ENCODE peak calls at places on chromosomes 16 and 17, in eight cellular contexts. V is gastrocnemius medialis, L is Peyer's patch, F is heart left ventricle, B is H1, I is HCT116, Q is OCI-LY7, S is BE2C. P is an unnamed sample.

GRCh38 chr16:72188512-72188911 is 16.6 kb upstream of the PMFBP1 start:
- DNase-seq in Q (no peak), V (no peak), B (no peak), S (no peak), I (no peak), F (no peak), L (no peak), P (no peak)

GRCh38 chr16:68486671-68487495 is 38.6 kb upstream of the SMPD3 start:
- DNase-seq in L (peak; percentile 66), I (no peak), Q (peak; percentile 67), F (no peak), V (no peak), B (no peak), S (no peak), P (no peak)

GRCh38 chr17:73952136-73952497 is 251.4 kb upstream of the RPL38 start:
- DNase-seq in V (no peak), I (no peak), Q (no peak), L (no peak), F (no peak), S (peak; percentile 53), B (no peak), P (no peak)

GRCh38 chr17:76772842-76773521 is 35.1 kb downstream of the MFSD11 start:
- DNase-seq in V (no peak), Q (peak; percentile 50), F (no peak), B (no peak), L (no peak), S (peak; percentile 74), I (peak; percentile 89), P (no peak)

GRCh38 chr17:41848788-41849187 is 11.2 kb downstream of the KLHL10 start:
- DNase-seq in S (no peak), B (no peak), F (no peak), I (no peak), V (no peak), Q (no peak), L (no peak), P (no peak)

GRCh38 chr17:10772425-10773380 is 31.2 kb downstream of the TMEM238L start:
- DNase-seq in S (peak; percentile 18), I (peak; percentile 26), F (no peak), Q (peak; percentile 24), B (peak; percentile 53), V (no peak), L (peak; percentile 66), P (no peak)

GRCh38 chr16:57235128-57236092 is 9.6 kb upstream of the ARL2BP start:
- DNase-seq in V (no peak), S (no peak), I (no peak), F (no peak), L (no peak), Q (peak; percentile 72), B (no peak), P (no peak)

GRCh38 chr17:35254107-35254802 is 11.4 kb downstream of the SLFN5 start:
- DNase-seq in F (peak; percentile 44), B (no peak), I (peak; percentile 42), S (no peak), Q (no peak), V (peak; percentile 85), L (no peak), P (peak; percentile 85)

GRCh38 chr17:19305761-19306159 is 56.8 kb downstream of the B9D1 start:
- DNase-seq in L (no peak), B (no peak), Q (peak; percentile 24), F (no peak), I (no peak), S (no peak), V (no peak), P (no peak)

GRCh38 chr17:75839942-75840778 is 4.0 kb downstream of the UNC13D start:
- DNase-seq in S (peak; percentile 10), L (no peak), B (no peak), Q (no peak), F (no peak), I (no peak), V (no peak), P (no peak)

GRCh38 chr16:85428899-85429775 is 184.0 kb upstream of the GSE1 start:
- DNase-seq in Q (no peak), L (no peak), F (no peak), S (peak; percentile 55), B (no peak), V (no peak), I (no peak), P (no peak)

GRCh38 chr17:61399131-61400057 is at the start of gene TBX2:
- DNase-seq in F (peak; percentile 90), V (peak; percentile 19), B (no peak), I (no peak), L (peak; percentile 58), S (peak; percentile 94), Q (no peak), P (peak; percentile 74)

GRCh38 chr16:29765167-29766032 is 12.7 kb upstream of the ZG16 start:
- DNase-seq in S (no peak), L (peak; percentile 74), B (no peak), F (no peak), V (no peak), I (peak; percentile 50), Q (no peak), P (peak; percentile 92)

GRCh38 chr17:48100160-48100559 is 1.1 kb downstream of the CBX1 start:
- DNase-seq in V (no peak), L (no peak), Q (no peak), I (no peak), F (no peak), B (no peak), S (no peak), P (no peak)

GRCh38 chr17:72393553-72393952 is 272.7 kb downstream of the SOX9 start:
- DNase-seq in Q (no peak), F (no peak), I (peak; percentile 81), B (no peak), V (no peak), L (no peak), S (no peak), P (no peak)

GRCh38 chr17:39872700-39873099 is 4.7 kb downstream of the ZPBP2 start:
- DNase-seq in B (no peak), S (no peak), V (no peak), I (no peak), L (no peak), F (no peak), Q (no peak), P (no peak)

GRCh38 chr17:55421179-55421934 is at the start of gene MMD:
- DNase-seq in V (no peak), I (no peak), L (peak; percentile 75), S (peak; percentile 25), Q (peak; percentile 17), B (no peak), F (peak; percentile 37), P (peak; percentile 29)

GRCh38 chr17:27362909-27363308 is 69.0 kb downstream of the WSB1 start:
- DNase-seq in L (no peak), F (no peak), I (no peak), Q (no peak), V (no peak), S (no peak), B (no peak), P (no peak)

GRCh38 chr17:13031718-13032350 is 14.0 kb upstream of the ELAC2 start:
- DNase-seq in L (no peak), I (peak; percentile 45), B (no peak), Q (peak; percentile 74), S (peak; percentile 37), F (peak; percentile 49), V (peak; percentile 5), P (peak; percentile 46)

GRCh38 chr17:57365420-57365819 is 109.1 kb downstream of the MSI2 start:
- DNase-seq in Q (no peak), S (no peak), F (no peak), V (no peak), B (no peak), I (no peak), L (no peak), P (no peak)

GRCh38 chr16:70018254-70018653 is 67.1 kb downstream of the CLEC18A start:
- DNase-seq in F (no peak), B (no peak), L (no peak), I (peak; percentile 61), S (peak; percentile 56), Q (peak; percentile 72), V (no peak), P (no peak)
- TF ChIP-seq CTCF in F (no peak), B (peak; percentile 27), L (peak; percentile 50), I (peak; percentile 47), S (peak; percentile 60), Q (peak; percentile 69), V (no peak), P (no peak)

GRCh38 chr17:29683481-29683880 is 60.8 kb upstream of the CORO6 start:
- DNase-seq in B (no peak), V (no peak), L (no peak), Q (no peak), I (no peak), F (no peak), S (no peak), P (no peak)

GRCh38 chr17:29687601-29688000 is 64.9 kb upstream of the CORO6 start:
- DNase-seq in I (no peak), Q (no peak), L (no peak), B (no peak), V (no peak), S (no peak), F (no peak), P (no peak)

GRCh38 chr17:29682987-29683386 is 60.3 kb upstream of the CORO6 start:
- DNase-seq in F (no peak), L (no peak), I (no peak), B (no peak), S (no peak), Q (no peak), V (no peak), P (no peak)

GRCh38 chr17:29682054-29682453 is 59.3 kb upstream of the CORO6 start:
- DNase-seq in Q (peak; percentile 78), F (no peak), B (no peak), S (no peak), L (no peak), I (no peak), V (no peak), P (no peak)

GRCh38 chr17:29686998-29687397 is 64.3 kb upstream of the CORO6 start:
- DNase-seq in V (no peak), Q (no peak), L (no peak), F (no peak), B (no peak), S (no peak), I (no peak), P (no peak)
- H3K4me3 ChIP-seq in V (peak overlapping the region; percentile 3), Q (no peak overlapping the region), L (no peak overlapping the region), F (no peak overlapping the region), B (no peak overlapping the region), S (no peak overlapping the region), I (no peak overlapping the region), P (no peak overlapping the region)

DNA sequence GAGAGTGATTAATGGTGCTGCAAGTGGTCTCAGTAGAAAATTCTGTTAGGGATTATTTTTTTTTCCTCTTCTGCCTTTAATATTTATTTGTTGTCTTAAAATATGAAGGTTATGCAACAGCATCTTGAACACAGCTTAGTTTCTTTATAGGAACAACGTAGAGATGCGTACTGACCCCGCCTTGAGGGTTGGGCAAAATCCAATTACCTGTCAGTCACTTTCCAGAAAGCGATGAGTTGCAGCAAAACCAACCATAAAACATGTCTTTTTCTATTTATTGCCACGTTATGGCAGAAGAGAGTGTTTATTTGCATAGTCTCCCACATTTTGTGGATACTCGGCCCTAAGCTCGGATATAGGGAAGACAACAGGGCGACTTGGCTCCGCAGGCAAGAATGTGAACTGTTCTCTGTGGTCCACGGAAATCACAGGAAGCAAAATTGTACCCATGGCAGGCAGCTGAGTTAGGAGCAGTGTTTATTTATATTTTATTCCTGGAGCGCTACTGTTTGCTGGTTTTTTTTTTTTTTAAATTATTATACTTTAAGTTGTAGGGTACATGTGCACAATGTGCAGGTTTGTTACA is 44.3 kb upstream of the CACNG5 start:
- DNase-seq in V (no peak), I (no peak), L (no peak), S (no peak), B (no peak), F (no peak), Q (no peak), P (no peak)
- H3K36me3 ChIP-seq in V (no peaks in the 10 kb centered on the region), I (no peaks in the 10 kb centered on the region), L (peaks cover 39% of the 10 kb centered on the region), S (no peaks in the 10 kb centered on the region), B (no peaks in the 10 kb centered on the region), F (no peaks in the 10 kb centered on the region), Q (no peaks in the 10 kb centered on the region), P (no peaks in the 10 kb centered on the region)

GRCh38 chr17:5111402-5112204 is at the start of gene ZNF232:
- DNase-seq in Q (peak; percentile 95), I (peak; percentile 91), V (peak; percentile 90), F (peak; percentile 97), S (peak; percentile 87), B (peak; percentile 88), L (peak; percentile 98), P (peak; percentile 95)
- TF ChIP-seq CTCF in Q (peak; percentile 10), I (no peak), V (no peak), F (no peak), S (no peak), B (peak; percentile 5), L (no peak), P (no peak)